ENCODE peak calls at places on chromosomes 4 and X, in eight cellular contexts. X is GM10248, B is fibroblast of mammary gland, U is retinal pigment epithelial cell, O is type B pancreatic cell, J is choroid plexus epithelial cell, S is GM12878, M is right atrium auricular region. R is an unnamed sample.

GRCh38 chrX:136652822-136653723 is 5.1 kb downstream of the CD40LG start:
- DNase-seq in X (no peak), B (peak), U (no peak), O (no peak), J (peak), S (no peak), M (no peak), R (no peak)

GRCh38 chr4:85682391-85682790 is 207.4 kb downstream of the ARHGAP24 start:
- DNase-seq in X (no peak), B (no peak), U (no peak), O (no peak), J (no peak), S (no peak), M (no peak), R (no peak)

GRCh38 chrX:74579597-74580209 is 34.7 kb downstream of the RLIM start:
- DNase-seq in X (no peak), B (peak), U (no peak), O (no peak), J (peak), S (no peak), M (no peak), R (no peak)

GRCh38 chr4:2958446-2958845 is 4.8 kb downstream of the NOP14 start:
- DNase-seq in X (no peak), B (peak), U (no peak), O (no peak), J (peak), S (no peak), M (no peak), R (no peak)

GRCh38 chr4:110860901-110861300 is 238.0 kb upstream of the PITX2 start:
- DNase-seq in X (no peak), B (no peak), U (peak), O (no peak), J (no peak), S (no peak), M (no peak), R (no peak)

GRCh38 chr4:109411964-109412363 is 21.7 kb upstream of the SEC24B start:
- DNase-seq in X (no peak), B (no peak), U (no peak), O (no peak), J (peak), S (no peak), M (no peak), R (no peak)

GRCh38 chr4:56821394-56822263 is at the start of gene SPINK2:
- DNase-seq in X (peak), B (no peak), U (no peak), O (peak), J (no peak), S (no peak), M (no peak), R (peak)

GRCh38 chr4:145878501-145879435 is 59.9 kb downstream of the ZNF827 start:
- DNase-seq in X (no peak), B (peak), U (no peak), O (no peak), J (peak), S (no peak), M (no peak), R (no peak)

GRCh38 chr4:56908206-56909082 is 744 bp downstream of the REST start:
- DNase-seq in X (peak), B (peak), U (no peak), O (peak), J (peak), S (no peak), M (peak), R (peak)

GRCh38 chr4:72094054-72094780 is 62.4 kb downstream of the NPFFR2 start:
- DNase-seq in X (no peak), B (no peak), U (no peak), O (peak), J (no peak), S (no peak), M (no peak), R (no peak)

GRCh38 chrX:120029354-120029753 is 48.1 kb downstream of the RHOXF2B start:
- DNase-seq in X (no peak), B (no peak), U (no peak), O (no peak), J (no peak), S (no peak), M (no peak), R (no peak)

GRCh38 chr4:113094327-113094726 is 44.9 kb downstream of the ANK2 start:
- DNase-seq in X (no peak), B (no peak), U (no peak), O (no peak), J (no peak), S (no peak), M (no peak), R (no peak)

GRCh38 chrX:40261955-40262596 is 164.3 kb upstream of the BCOR start:
- DNase-seq in X (no peak), B (peak), U (no peak), O (no peak), J (peak), S (no peak), M (no peak), R (no peak)

GRCh38 chr4:6541789-6542188 is 33.2 kb upstream of the MAN2B2 start:
- DNase-seq in X (no peak), B (no peak), U (no peak), O (no peak), J (no peak), S (no peak), M (no peak), R (no peak)

GRCh38 chr4:87007345-87008181 is 72.8 kb downstream of the AFF1 start:
- DNase-seq in X (no peak), B (peak), U (peak), O (no peak), J (peak), S (no peak), M (peak), R (peak)

GRCh38 chr4:184310171-184310567 is 92.5 kb upstream of the ENPP6 start:
- DNase-seq in X (peak), B (no peak), U (no peak), O (no peak), J (no peak), S (no peak), M (no peak), R (no peak)

GRCh38 chr4:18162453-18162852 is 140.9 kb upstream of the LCORL start:
- DNase-seq in X (no peak), B (no peak), U (no peak), O (no peak), J (no peak), S (no peak), M (no peak), R (no peak)

GRCh38 chrX:10612215-10612614 is 8.2 kb downstream of the MID1 start:
- DNase-seq in X (no peak), B (peak), U (no peak), O (no peak), J (peak), S (no peak), M (no peak), R (no peak)

GRCh38 chrX:141839856-141840255 is 1.7 kb downstream of the MAGEC3 start:
- DNase-seq in X (no peak), B (no peak), U (no peak), O (no peak), J (peak), S (no peak), M (no peak), R (no peak)

GRCh38 chrX:48911407-48912182 is at the start of gene SLC35A2:
- DNase-seq in X (peak), B (peak), U (peak), O (peak), J (peak), S (no peak), M (peak), R (peak)

GRCh38 chr4:48315728-48316630 is 25.4 kb upstream of the SLAIN2 start:
- DNase-seq in X (peak), B (peak), U (no peak), O (no peak), J (peak), S (no peak), M (no peak), R (peak)

GRCh38 chr4:6372649-6373525 is 99.5 kb downstream of the PPP2R2C start:
- DNase-seq in X (peak), B (peak), U (no peak), O (no peak), J (peak), S (peak), M (no peak), R (peak)

GRCh38 chr4:64727960-64728359 is 318.7 kb upstream of the TECRL start:
- DNase-seq in X (no peak), B (no peak), U (no peak), O (no peak), J (no peak), S (no peak), M (no peak), R (no peak)

GRCh38 chrX:98357146-98357545 is 1473.4 kb downstream of the RPA4 start:
- DNase-seq in X (no peak), B (no peak), U (no peak), O (no peak), J (no peak), S (no peak), M (no peak), R (no peak)

GRCh38 chrX:106608016-106608415 is 3.8 kb upstream of the RADX start:
- DNase-seq in X (no peak), B (no peak), U (no peak), O (no peak), J (no peak), S (no peak), M (no peak), R (no peak)

GRCh38 chrX:132463411-132463810 is 25.4 kb downstream of the MBNL3 start:
- DNase-seq in X (no peak), B (peak), U (no peak), O (no peak), J (peak), S (no peak), M (no peak), R (no peak)

GRCh38 chrX:153818571-153819397 is 11.6 kb downstream of the PDZD4 start:
- DNase-seq in X (no peak), B (no peak), U (no peak), O (peak), J (no peak), S (no peak), M (no peak), R (peak)

GRCh38 chrX:23820235-23820782 is 37.3 kb downstream of the SAT1 start:
- DNase-seq in X (no peak), B (no peak), U (no peak), O (no peak), J (peak), S (no peak), M (no peak), R (peak)

GRCh38 chr4:85445058-85445639 is 29.8 kb upstream of the ARHGAP24 start:
- DNase-seq in X (no peak), B (no peak), U (peak), O (no peak), J (peak), S (no peak), M (no peak), R (no peak)

GRCh38 chr4:3122081-3122563 is 47.6 kb downstream of the HTT start:
- DNase-seq in X (no peak), B (no peak), U (no peak), O (no peak), J (peak), S (no peak), M (no peak), R (no peak)

GRCh38 chr4:105092356-105092755 is 54.3 kb upstream of the TET2 start:
- DNase-seq in X (no peak), B (peak), U (peak), O (no peak), J (peak), S (no peak), M (no peak), R (no peak)

GRCh38 chrX:65671966-65672365 is 4.5 kb downstream of the MSN start:
- DNase-seq in X (no peak), B (no peak), U (no peak), O (no peak), J (peak), S (no peak), M (no peak), R (no peak)

GRCh38 chr4:2442175-2442993 is 23.6 kb downstream of the CFAP99 start:
- DNase-seq in X (no peak), B (no peak), U (no peak), O (peak), J (no peak), S (no peak), M (no peak), R (no peak)

GRCh38 chr4:104394409-104394813 is 100.3 kb downstream of the CXXC4 start:
- DNase-seq in X (no peak), B (no peak), U (no peak), O (no peak), J (no peak), S (no peak), M (no peak), R (no peak)

GRCh38 chr4:6043843-6044242 is 25.6 kb upstream of the C4orf50 start:
- DNase-seq in X (no peak), B (no peak), U (no peak), O (no peak), J (no peak), S (no peak), M (no peak), R (no peak)

GRCh38 chr4:139734201-139734874 is 68.7 kb downstream of the MGST2 start:
- DNase-seq in X (no peak), B (peak), U (no peak), O (no peak), J (peak), S (no peak), M (peak), R (no peak)

DNA sequence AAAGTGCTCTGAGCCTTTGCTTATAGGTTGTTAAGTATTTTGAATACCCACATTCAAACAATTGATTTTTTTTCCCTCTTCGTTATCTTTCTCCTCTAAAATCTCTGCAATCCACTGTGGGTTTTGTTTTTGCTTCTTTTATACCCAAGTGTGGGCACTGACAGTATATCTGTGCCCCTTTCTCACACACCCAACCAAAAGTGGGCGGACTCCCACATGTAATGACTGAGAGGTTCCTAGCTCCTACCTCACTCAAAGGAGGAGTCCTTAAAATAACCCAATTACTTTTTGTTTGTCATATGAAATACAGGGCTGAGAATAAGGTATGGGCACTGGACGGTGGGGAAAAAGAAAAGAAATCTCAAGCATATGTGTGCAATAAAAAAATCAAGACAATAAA is 51.7 kb downstream of the PPARGC1A start:
- DNase-seq in X (no peak), B (no peak), U (no peak), O (no peak), J (no peak), S (no peak), M (no peak), R (no peak)
- TF ChIP-seq CTCF in X (no peak), B (no peak), U (no peak), O (no peak), J (no peak), S (no peak), M (no peak), R (no peak)

GRCh38 chr4:136183513-136183912 is 1348.8 kb downstream of the PCDH18 start:
- DNase-seq in X (no peak), B (no peak), U (no peak), O (no peak), J (no peak), S (no peak), M (no peak), R (no peak)
- TF ChIP-seq CTCF in X (no peak), B (no peak), U (no peak), O (no peak), J (no peak), S (no peak), M (no peak), R (no peak)

DNA sequence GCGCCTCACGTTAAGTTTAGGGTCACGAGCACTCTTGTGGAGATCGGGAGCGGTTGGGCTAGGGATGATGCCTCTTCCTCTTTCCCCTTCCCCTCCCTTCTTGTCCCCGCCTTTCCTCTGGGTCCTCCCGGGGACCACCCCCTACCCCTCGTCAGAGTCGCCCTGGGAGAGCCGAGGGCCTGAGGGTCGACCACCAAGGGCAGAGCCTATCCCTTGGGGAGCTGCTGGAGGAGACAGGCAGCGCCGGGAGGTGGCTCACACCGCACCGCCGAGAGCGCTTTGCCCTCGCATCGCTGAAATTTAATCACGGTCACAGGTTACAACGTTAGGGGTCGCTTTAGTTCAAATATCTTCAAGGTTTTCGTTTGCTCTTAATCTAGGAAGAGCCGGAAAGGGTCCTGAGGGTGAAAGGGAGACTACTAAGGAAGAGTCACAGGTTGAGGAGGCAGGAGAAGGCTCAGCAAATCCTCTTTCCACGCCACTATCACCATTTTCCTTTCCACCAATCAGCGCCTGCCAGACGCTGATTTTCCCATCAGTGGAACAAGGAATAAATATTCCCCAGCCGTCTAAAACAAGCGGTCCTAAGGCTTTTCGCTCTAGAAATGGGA is 529 bp upstream of the SNCA start:
- DNase-seq in X (peak), B (peak), U (no peak), O (peak), J (peak), S (no peak), M (no peak), R (peak)
- TF ChIP-seq CTCF in X (no peak), B (no peak), U (peak), O (peak), J (peak), S (no peak), M (peak), R (no peak)

GRCh38 chrX:38664285-38664684 is 102.9 kb downstream of the TSPAN7 start:
- DNase-seq in X (no peak), B (peak), U (no peak), O (no peak), J (peak), S (no peak), M (no peak), R (peak)
- TF ChIP-seq CTCF in X (peak), B (peak), U (peak), O (peak), J (peak), S (peak), M (peak), R (no peak)

GRCh38 chr4:97911236-97911906 is 231.9 kb downstream of the STPG2 start:
- DNase-seq in X (no peak), B (no peak), U (no peak), O (no peak), J (no peak), S (no peak), M (no peak), R (no peak)

GRCh38 chr4:97912151-97912550 is 231.1 kb downstream of the STPG2 start:
- DNase-seq in X (no peak), B (no peak), U (no peak), O (no peak), J (no peak), S (no peak), M (no peak), R (peak)

GRCh38 chr4:97910005-97910404 is 233.3 kb downstream of the STPG2 start:
- DNase-seq in X (no peak), B (no peak), U (no peak), O (no peak), J (peak), S (no peak), M (no peak), R (no peak)
- TF ChIP-seq CTCF in X (no peak), B (no peak), U (peak), O (peak), J (no peak), S (peak), M (no peak), R (no peak)

DNA sequence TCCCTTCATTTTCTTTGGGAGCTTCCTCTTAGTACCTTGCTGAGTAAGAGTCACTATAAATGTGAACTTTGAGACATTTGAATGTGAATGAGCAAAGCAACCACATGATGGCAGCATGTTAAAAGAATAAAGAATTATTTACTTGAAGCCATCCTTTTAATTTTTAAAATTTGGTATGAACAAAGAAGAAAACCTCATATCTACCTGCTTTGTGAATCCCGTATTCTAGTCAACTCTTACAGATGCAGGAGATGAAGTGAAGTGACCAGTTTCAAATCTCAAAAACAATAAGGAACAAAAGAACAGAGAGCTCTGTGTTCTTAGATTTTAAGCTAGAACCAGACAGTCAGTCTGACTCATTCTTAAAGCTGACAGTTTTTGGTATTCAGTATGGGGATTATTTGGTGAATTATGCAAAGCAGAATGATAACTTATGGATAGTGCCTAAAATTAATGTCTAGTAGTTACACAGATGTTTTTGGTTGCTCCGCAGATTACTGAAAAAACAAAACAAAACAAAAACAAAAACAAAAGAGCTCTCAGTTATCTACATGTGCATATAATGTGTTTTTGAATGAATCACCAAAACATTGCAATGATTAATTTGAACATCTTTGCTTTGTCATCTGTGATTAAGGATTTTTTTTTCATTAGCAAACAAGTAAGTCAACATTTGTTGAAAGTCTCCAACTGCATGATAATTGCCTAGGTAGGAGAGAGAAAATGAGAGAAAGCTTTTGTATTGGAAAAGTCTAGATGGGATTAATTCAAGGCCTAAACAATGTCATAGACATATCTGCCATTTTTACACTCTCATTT is 48.2 kb upstream of the H2AZ1 start:
- DNase-seq in X (peak), B (peak), U (no peak), O (no peak), J (peak), S (peak), M (no peak), R (no peak)
- TF ChIP-seq CTCF in X (peak), B (peak), U (peak), O (peak), J (peak), S (peak), M (peak), R (no peak)

DNA sequence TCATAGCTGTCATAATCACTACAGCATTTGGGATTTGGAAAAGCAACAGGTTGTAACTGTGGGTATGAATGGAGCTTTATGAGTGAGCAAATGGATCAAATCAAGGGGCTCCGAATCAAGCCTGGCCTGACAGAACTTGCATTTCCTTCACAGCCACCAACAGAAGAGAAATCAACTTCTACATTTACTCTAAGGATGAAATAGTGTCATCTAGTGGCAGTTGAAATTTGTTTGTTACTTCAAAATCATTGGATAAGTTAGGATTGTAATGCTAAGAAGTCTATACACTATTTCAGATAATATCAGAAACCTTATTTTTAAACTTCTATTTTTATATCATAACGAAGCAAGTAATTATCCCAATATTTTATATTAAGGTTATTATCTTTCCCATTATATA is 10.7 kb upstream of the WDR17 start:
- DNase-seq in X (peak), B (peak), U (no peak), O (no peak), J (peak), S (no peak), M (no peak), R (no peak)
- TF ChIP-seq CTCF in X (peak), B (peak), U (peak), O (peak), J (peak), S (peak), M (peak), R (no peak)

R was measured in Calu3.